ENCODE peak calls at places on chromosomes 5 and 9, in ten cellular contexts. One of them, this sample, is unnamed.
A peak's percentile ranks its signal among the peaks of the same experiment; 100 is the strongest.

GRCh38 chr9:118483677-118484076 is 779.5 kb downstream of the TLR4 start:
- DNase-seq in cardiac fibroblast: no peak
- DNase-seq in tibial artery: no peak
- DNase-seq in lower lobe of right lung: no peak
- DNase-seq in OCI-LY7: no peak
- DNase-seq in right lobe of liver: no peak
- DNase-seq in cardiac muscle cell: no peak
- DNase-seq in kidney: no peak
- DNase-seq in AG04449: no peak
- DNase-seq in MM.1S: no peak
- DNase-seq in this sample: no peak

GRCh38 chr9:86821011-86821845 is 126.1 kb downstream of the GAS1 start:
- DNase-seq in cardiac fibroblast: no peak
- DNase-seq in tibial artery: no peak
- DNase-seq in lower lobe of right lung: no peak
- DNase-seq in OCI-LY7: no peak
- DNase-seq in right lobe of liver: no peak
- DNase-seq in cardiac muscle cell: no peak
- DNase-seq in kidney: no peak
- DNase-seq in AG04449: no peak
- DNase-seq in MM.1S: no peak
- DNase-seq in this sample: peak; percentile 18

GRCh38 chr5:65137631-65138030 is 344.1 kb downstream of the ADAMTS6 start:
- DNase-seq in cardiac fibroblast: no peak
- DNase-seq in tibial artery: no peak
- DNase-seq in lower lobe of right lung: no peak
- DNase-seq in OCI-LY7: no peak
- DNase-seq in right lobe of liver: no peak
- DNase-seq in cardiac muscle cell: no peak
- DNase-seq in kidney: no peak
- DNase-seq in AG04449: no peak
- DNase-seq in MM.1S: no peak
- DNase-seq in this sample: peak; percentile 67

GRCh38 chr9:116377179-116377790 is 223.7 kb downstream of the PAPPA start:
- DNase-seq in cardiac fibroblast: peak; percentile 68
- DNase-seq in tibial artery: no peak
- DNase-seq in lower lobe of right lung: no peak
- DNase-seq in OCI-LY7: no peak
- DNase-seq in right lobe of liver: no peak
- DNase-seq in cardiac muscle cell: peak; percentile 65
- DNase-seq in kidney: no peak
- DNase-seq in AG04449: no peak
- DNase-seq in MM.1S: no peak
- DNase-seq in this sample: peak; percentile 72

GRCh38 chr5:101018299-101018698 is 115.2 kb upstream of the ST8SIA4 start:
- DNase-seq in cardiac fibroblast: no peak
- DNase-seq in tibial artery: no peak
- DNase-seq in lower lobe of right lung: no peak
- DNase-seq in OCI-LY7: no peak
- DNase-seq in right lobe of liver: no peak
- DNase-seq in cardiac muscle cell: no peak
- DNase-seq in kidney: no peak
- DNase-seq in AG04449: no peak
- DNase-seq in MM.1S: no peak
- DNase-seq in this sample: no peak

GRCh38 chr5:51194626-51195025 is 188.6 kb upstream of the ISL1 start:
- DNase-seq in cardiac fibroblast: no peak
- DNase-seq in tibial artery: no peak
- DNase-seq in lower lobe of right lung: no peak
- DNase-seq in OCI-LY7: no peak
- DNase-seq in right lobe of liver: no peak
- DNase-seq in cardiac muscle cell: no peak
- DNase-seq in kidney: no peak
- DNase-seq in AG04449: no peak
- DNase-seq in MM.1S: no peak
- DNase-seq in this sample: no peak

GRCh38 chr9:96020822-96021615 is 145.5 kb downstream of the ERCC6L2 start:
- DNase-seq in cardiac fibroblast: peak; percentile 21
- DNase-seq in tibial artery: no peak
- DNase-seq in lower lobe of right lung: no peak
- DNase-seq in OCI-LY7: no peak
- DNase-seq in right lobe of liver: no peak
- DNase-seq in cardiac muscle cell: peak; percentile 25
- DNase-seq in kidney: peak; percentile 86
- DNase-seq in AG04449: no peak
- DNase-seq in MM.1S: no peak
- DNase-seq in this sample: peak; percentile 31

GRCh38 chr5:40441733-40442132 is 238.0 kb upstream of the PTGER4 start:
- DNase-seq in cardiac fibroblast: no peak
- DNase-seq in tibial artery: no peak
- DNase-seq in lower lobe of right lung: no peak
- DNase-seq in OCI-LY7: no peak
- DNase-seq in right lobe of liver: no peak
- DNase-seq in cardiac muscle cell: no peak
- DNase-seq in kidney: no peak
- DNase-seq in AG04449: no peak
- DNase-seq in MM.1S: peak; percentile 16
- DNase-seq in this sample: peak; percentile 41

DNA sequence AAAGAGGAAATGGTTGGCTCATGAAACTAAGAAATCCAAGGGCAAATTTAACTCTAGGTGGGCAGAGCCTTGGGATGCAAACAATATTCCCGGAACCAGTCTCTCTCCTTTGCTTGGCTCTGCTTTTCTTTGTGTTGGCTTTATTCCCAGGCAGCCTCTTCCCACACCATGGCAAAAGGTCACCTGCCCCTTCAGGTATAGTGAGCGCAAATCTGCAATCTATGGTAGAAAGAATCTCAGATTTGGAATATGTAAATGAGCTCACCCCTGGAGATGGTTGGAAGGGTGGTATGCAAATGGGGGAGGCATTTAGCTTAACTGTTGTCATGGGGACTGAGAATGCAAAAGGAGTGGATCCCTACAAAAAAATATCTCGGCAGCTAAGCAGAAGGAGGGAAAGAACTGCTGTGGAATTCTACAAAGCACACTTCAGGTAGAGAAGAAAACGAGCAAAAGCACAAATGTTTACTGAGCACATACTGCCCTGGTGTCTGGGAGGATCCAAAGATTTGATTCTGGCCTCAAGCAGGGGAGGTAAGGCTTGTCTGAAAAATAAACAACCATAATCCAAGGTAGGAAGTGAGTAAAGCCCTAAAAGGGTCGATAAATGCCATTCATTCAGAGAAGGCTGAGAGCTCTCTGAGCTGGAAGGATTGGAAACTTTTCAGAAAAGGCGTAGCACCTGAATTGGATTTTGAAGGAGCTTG is 139.7 kb downstream of the TLE1 start:
- DNase-seq in cardiac fibroblast: no peak
- DNase-seq in tibial artery: no peak
- DNase-seq in lower lobe of right lung: no peak
- DNase-seq in OCI-LY7: no peak
- DNase-seq in right lobe of liver: no peak
- DNase-seq in cardiac muscle cell: no peak
- DNase-seq in kidney: no peak
- DNase-seq in AG04449: no peak
- DNase-seq in MM.1S: no peak
- DNase-seq in this sample: no peak
- TF ChIP-seq CTCF in cardiac fibroblast: no peak
- TF ChIP-seq CTCF in tibial artery: no peak
- TF ChIP-seq CTCF in lower lobe of right lung: no peak
- TF ChIP-seq CTCF in OCI-LY7: no peak
- TF ChIP-seq CTCF in right lobe of liver: no peak
- TF ChIP-seq CTCF in cardiac muscle cell: no peak
- TF ChIP-seq CTCF in kidney: no peak
- TF ChIP-seq CTCF in AG04449: no peak
- TF ChIP-seq CTCF in MM.1S: no peak
- TF ChIP-seq CTCF in this sample: no peak

DNA sequence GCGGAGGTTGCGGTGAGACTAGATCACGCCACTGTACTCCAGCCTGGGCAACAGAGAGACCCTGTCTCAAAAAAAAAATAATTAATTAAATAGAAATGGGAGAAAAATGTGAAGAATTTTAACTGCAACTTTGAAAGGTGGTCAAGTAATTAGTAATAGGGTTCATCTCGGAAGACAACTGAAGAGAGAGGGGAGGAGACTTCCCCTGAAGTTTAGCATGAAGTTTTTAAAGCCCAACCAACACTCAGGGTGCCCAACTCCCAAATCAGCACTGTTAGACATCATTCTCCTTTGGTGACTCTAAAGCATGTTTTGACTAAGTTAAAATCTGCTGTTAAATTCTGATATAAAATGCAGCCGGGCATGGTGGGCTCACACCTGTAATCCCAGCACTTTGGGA is 1.5 kb upstream of the CSNK1A1 start:
- DNase-seq in cardiac fibroblast: no peak
- DNase-seq in tibial artery: no peak
- DNase-seq in lower lobe of right lung: no peak
- DNase-seq in OCI-LY7: no peak
- DNase-seq in right lobe of liver: no peak
- DNase-seq in cardiac muscle cell: no peak
- DNase-seq in kidney: no peak
- DNase-seq in AG04449: no peak
- DNase-seq in MM.1S: no peak
- DNase-seq in this sample: no peak
- H3K4me3 ChIP-seq in cardiac fibroblast: no peak overlapping the region
- H3K4me3 ChIP-seq in tibial artery: no peak overlapping the region
- H3K4me3 ChIP-seq in lower lobe of right lung: no peak overlapping the region
- H3K4me3 ChIP-seq in OCI-LY7: peak overlapping the region; percentile 98
- H3K4me3 ChIP-seq in right lobe of liver: peak overlapping the region; percentile 91
- H3K4me3 ChIP-seq in cardiac muscle cell: no peak overlapping the region
- H3K4me3 ChIP-seq in kidney: no peak overlapping the region
- H3K4me3 ChIP-seq in AG04449: no peak overlapping the region
- H3K4me3 ChIP-seq in MM.1S: no peak overlapping the region
- H3K4me3 ChIP-seq in this sample: no peak overlapping the region

DNA sequence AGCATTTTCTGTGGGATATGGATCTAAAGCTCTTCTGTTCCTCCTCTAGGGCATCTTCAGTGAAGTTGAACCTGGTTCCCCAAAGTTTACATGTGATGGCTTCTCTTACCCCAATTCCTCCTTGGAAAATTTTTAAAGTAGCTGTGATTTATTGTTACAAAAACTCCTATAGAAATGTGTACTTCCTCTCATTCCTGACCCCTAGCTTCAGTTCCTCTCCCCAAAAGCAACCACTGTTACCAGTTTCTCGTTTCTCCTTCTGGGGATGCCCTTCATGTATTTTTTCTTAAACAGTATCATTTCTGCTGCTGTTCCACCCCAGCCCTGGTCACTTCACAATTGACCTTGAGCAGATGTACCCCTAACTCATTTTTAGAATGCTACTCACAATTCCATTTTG is 18.4 kb upstream of the GLRX start:
- DNase-seq in cardiac fibroblast: no peak
- DNase-seq in tibial artery: no peak
- DNase-seq in lower lobe of right lung: no peak
- DNase-seq in OCI-LY7: no peak
- DNase-seq in right lobe of liver: no peak
- DNase-seq in cardiac muscle cell: no peak
- DNase-seq in kidney: no peak
- DNase-seq in AG04449: no peak
- DNase-seq in MM.1S: no peak
- DNase-seq in this sample: no peak
- TF ChIP-seq CTCF in cardiac fibroblast: no peak
- TF ChIP-seq CTCF in tibial artery: no peak
- TF ChIP-seq CTCF in lower lobe of right lung: no peak
- TF ChIP-seq CTCF in OCI-LY7: no peak
- TF ChIP-seq CTCF in right lobe of liver: no peak
- TF ChIP-seq CTCF in cardiac muscle cell: no peak
- TF ChIP-seq CTCF in kidney: no peak
- TF ChIP-seq CTCF in AG04449: no peak
- TF ChIP-seq CTCF in MM.1S: no peak
- TF ChIP-seq CTCF in this sample: no peak

DNA sequence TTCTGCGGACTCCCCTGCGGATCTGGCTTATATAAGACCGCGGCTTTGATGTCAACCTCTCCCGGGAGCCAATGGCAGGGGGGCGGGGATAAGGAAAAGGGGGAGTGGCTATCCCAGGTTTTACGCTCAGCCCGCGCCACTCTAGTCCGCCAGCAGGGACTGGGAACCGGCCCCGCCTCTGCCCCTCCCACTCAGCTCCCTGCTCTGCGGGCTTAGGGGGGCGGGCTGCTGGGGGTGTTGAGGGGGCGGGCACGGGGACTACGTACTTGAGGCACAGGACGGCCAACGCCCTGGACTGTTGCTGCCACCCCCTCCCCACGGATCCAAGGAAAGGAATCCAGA is at the start of gene HAND1:
- DNase-seq in cardiac fibroblast: peak; percentile 37
- DNase-seq in tibial artery: no peak
- DNase-seq in lower lobe of right lung: peak; percentile 56
- DNase-seq in OCI-LY7: no peak
- DNase-seq in right lobe of liver: no peak
- DNase-seq in cardiac muscle cell: no peak
- DNase-seq in kidney: peak; percentile 76
- DNase-seq in AG04449: no peak
- DNase-seq in MM.1S: no peak
- DNase-seq in this sample: no peak
- H3K4me3 ChIP-seq in cardiac fibroblast: no peak within 1 kb of the TSS
- H3K4me3 ChIP-seq in tibial artery: peak within 1 kb of the TSS; percentile 42
- H3K4me3 ChIP-seq in lower lobe of right lung: peak within 1 kb of the TSS; percentile 38
- H3K4me3 ChIP-seq in OCI-LY7: no peak within 1 kb of the TSS
- H3K4me3 ChIP-seq in right lobe of liver: no peak within 1 kb of the TSS
- H3K4me3 ChIP-seq in cardiac muscle cell: peak within 1 kb of the TSS; percentile 57
- H3K4me3 ChIP-seq in kidney: peak within 1 kb of the TSS; percentile 13
- H3K4me3 ChIP-seq in AG04449: peak within 1 kb of the TSS; percentile 40
- H3K4me3 ChIP-seq in MM.1S: no peak within 1 kb of the TSS
- H3K4me3 ChIP-seq in this sample: no peak within 1 kb of the TSS

GRCh38 chr9:18910435-18910834 is 122.6 kb downstream of the SAXO1 start:
- DNase-seq in cardiac fibroblast: no peak
- DNase-seq in tibial artery: no peak
- DNase-seq in lower lobe of right lung: no peak
- DNase-seq in OCI-LY7: no peak
- DNase-seq in right lobe of liver: no peak
- DNase-seq in cardiac muscle cell: no peak
- DNase-seq in kidney: no peak
- DNase-seq in AG04449: no peak
- DNase-seq in MM.1S: no peak
- DNase-seq in this sample: no peak
- TF ChIP-seq CTCF in cardiac fibroblast: no peak
- TF ChIP-seq CTCF in tibial artery: no peak
- TF ChIP-seq CTCF in lower lobe of right lung: no peak
- TF ChIP-seq CTCF in OCI-LY7: no peak
- TF ChIP-seq CTCF in right lobe of liver: no peak
- TF ChIP-seq CTCF in cardiac muscle cell: no peak
- TF ChIP-seq CTCF in kidney: no peak
- TF ChIP-seq CTCF in AG04449: no peak
- TF ChIP-seq CTCF in MM.1S: no peak
- TF ChIP-seq CTCF in this sample: no peak

This sample was measured in choroid plexus epithelial cell.